ENCODE peak calls at places on chromosomes 1 and 21, in eight cellular contexts. Q is NCI-H1105 treated with DMSO at 0.1 percent for 48 hours; F is stimulated activated CD4-positive, alpha-beta T cell treated with anti-CD3 and anti-CD28 coated beads, Interleukin-12 subunit alpha, Interleukin-12 subunit beta, amount 100 ng/mL, for 48 hours; C is OCI-LY7; U is SHP77; V is T-cell; D is NCI-H2107; N is brain pericyte. M is an unnamed sample.

GRCh38 chr1:11462224-11462923 is 16.6 kb upstream of the DISP3 start:
- DNase-seq in D (no peak), Q (no peak), N (no peak), V (no peak), U (no peak), C (no peak), F (no peak), M (no peak)

GRCh38 chr1:3581296-3581695 is 30.0 kb downstream of the MEGF6 start:
- DNase-seq in V (no peak), F (no peak), C (no peak), Q (no peak), N (no peak), D (no peak), U (no peak), M (no peak)

GRCh38 chr1:214927791-214928190 is 154.7 kb upstream of the KCNK2 start:
- DNase-seq in D (no peak), F (no peak), V (no peak), Q (no peak), C (no peak), U (no peak), N (no peak), M (no peak)

GRCh38 chr1:170068923-170069322 is 5.6 kb downstream of the KIFAP3 start:
- DNase-seq in F (no peak), Q (no peak), C (no peak), V (no peak), D (no peak), N (no peak), U (no peak), M (no peak)

GRCh38 chr1:58909914-58910681 is 126.3 kb upstream of the JUN start:
- DNase-seq in N (no peak), C (no peak), F (no peak), V (no peak), U (no peak), Q (no peak), D (no peak), M (no peak)

GRCh38 chr1:119564548-119564947 is 57.5 kb downstream of the HSD3B1 start:
- DNase-seq in Q (no peak), F (no peak), V (no peak), N (no peak), D (no peak), C (no peak), U (no peak), M (no peak)

GRCh38 chr1:116694524-116694923 is 27.0 kb upstream of the IGSF3 start:
- DNase-seq in D (no peak), C (no peak), N (no peak), U (no peak), Q (no peak), V (no peak), F (no peak), M (no peak)

GRCh38 chr1:58679463-58679862 is 20.4 kb downstream of the MYSM1 start:
- DNase-seq in C (no peak), D (no peak), F (no peak), V (no peak), Q (no peak), U (no peak), N (no peak), M (no peak)

GRCh38 chr1:163585796-163586195 is 264.0 kb downstream of the NUF2 start:
- DNase-seq in C (no peak), U (no peak), D (no peak), N (no peak), F (no peak), Q (no peak), V (no peak), M (no peak)

GRCh38 chr1:173603056-173603591 is at the start of gene SLC9C2:
- DNase-seq in D (no peak), C (peak; percentile 3), U (no peak), N (no peak), V (no peak), Q (no peak), F (no peak), M (no peak)

GRCh38 chr21:35540950-35541632 is 492.0 kb upstream of the RUNX1 start:
- DNase-seq in Q (peak; percentile 31), D (no peak), V (no peak), C (no peak), F (no peak), N (no peak), U (peak; percentile 27), M (no peak)

GRCh38 chr1:94323311-94324167 is 86.2 kb upstream of the ARHGAP29 start:
- DNase-seq in N (no peak), Q (no peak), D (no peak), C (no peak), F (no peak), V (no peak), U (no peak), M (no peak)

GRCh38 chr1:172351761-172352161 is 68.7 kb upstream of the C1orf105 start:
- DNase-seq in U (no peak), C (no peak), V (no peak), D (no peak), N (no peak), Q (no peak), F (no peak), M (no peak)

GRCh38 chr1:40039245-40039756 is 1.2 kb upstream of the CAP1 start:
- DNase-seq in V (peak; percentile 44), N (no peak), C (peak; percentile 88), Q (peak; percentile 80), F (no peak), U (no peak), D (peak; percentile 99), M (no peak)

GRCh38 chr1:246742396-246742795 is 18.2 kb downstream of the SCCPDH start:
- DNase-seq in Q (no peak), N (no peak), V (no peak), F (no peak), D (no peak), U (no peak), C (no peak), M (no peak)

GRCh38 chr1:224170748-224171478 is 12.1 kb upstream of the DEGS1 start:
- DNase-seq in D (no peak), Q (no peak), F (no peak), N (no peak), V (peak; percentile 42), C (peak; percentile 41), U (no peak), M (peak; percentile 61)

GRCh38 chr1:156627313-156627880 is 8.2 kb downstream of the HAPLN2 start:
- DNase-seq in U (peak; percentile 82), Q (peak; percentile 65), N (no peak), D (no peak), V (peak; percentile 23), C (peak; percentile 84), F (no peak), M (no peak)

GRCh38 chr1:218374972-218375371 is 29.8 kb downstream of the TGFB2 start:
- DNase-seq in F (no peak), C (no peak), D (no peak), U (no peak), Q (no peak), N (no peak), V (no peak), M (no peak)

GRCh38 chr1:14334336-14335176 is 263.9 kb upstream of the KAZN start:
- DNase-seq in N (no peak), U (no peak), V (no peak), C (peak; percentile 74), F (no peak), Q (no peak), D (no peak), M (no peak)

M was measured in D341Med.